ENCODE peak calls at places on chromosomes 11 and 22, in eight cellular contexts. M is lower lobe of right lung; L is NCI-H2081; Q is stimulated activated CD4-positive, alpha-beta T cell treated with anti-CD3 and anti-CD28 coated beads, Interleukin-15, amount 100 ng/mL, for 24 hours; X is putamen; V is islet precursor cell; R is pulmonary artery endothelial cell; O is NCI-H1105 treated with DMSO at 0.1 percent for 48 hours. J is an unnamed sample.

GRCh38 chr11:122727101-122727929 is 71.8 kb downstream of the UBASH3B start:
- DNase-seq in M (no peak), L (no peak), Q (peak; percentile 53), X (no peak), V (no peak), R (no peak), O (no peak), J (no peak)

GRCh38 chr11:65437436-65438227 is 15.0 kb downstream of the NEAT1 start:
- DNase-seq in M (no peak), L (no peak), Q (no peak), X (no peak), V (no peak), R (no peak), O (no peak), J (no peak)

GRCh38 chr11:77085652-77086051 is 17.0 kb upstream of the OMP start:
- DNase-seq in M (no peak), L (no peak), Q (no peak), X (no peak), V (no peak), R (no peak), O (no peak), J (no peak)

GRCh38 chr22:36197601-36198146 is 3.9 kb downstream of the APOL4 start:
- DNase-seq in M (no peak), L (no peak), Q (peak; percentile 16), X (no peak), V (no peak), R (no peak), O (no peak), J (no peak)

GRCh38 chr11:8690374-8691342 is 8.1 kb downstream of the RPL27A start:
- DNase-seq in M (no peak), L (no peak), Q (no peak), X (no peak), V (no peak), R (no peak), O (no peak), J (no peak)

GRCh38 chr22:38707346-38707745 is 1.6 kb downstream of the GTPBP1 start:
- DNase-seq in M (no peak), L (no peak), Q (no peak), X (no peak), V (no peak), R (no peak), O (no peak), J (peak; percentile 50)

GRCh38 chr11:71333473-71333872 is 81.1 kb upstream of the SHANK2 start:
- DNase-seq in M (no peak), L (no peak), Q (no peak), X (no peak), V (peak; percentile 7), R (no peak), O (no peak), J (no peak)

GRCh38 chr11:130383363-130384168 is 44.8 kb downstream of the ADAMTS8 start:
- DNase-seq in M (no peak), L (no peak), Q (no peak), X (no peak), V (peak; percentile 92), R (no peak), O (no peak), J (no peak)

GRCh38 chr11:123429851-123430735 is at the start of gene GRAMD1B:
- DNase-seq in M (peak; percentile 67), L (peak; percentile 58), Q (peak; percentile 86), X (no peak), V (peak; percentile 88), R (no peak), O (peak; percentile 94), J (no peak)

GRCh38 chr11:10487002-10487647 is 32.1 kb downstream of the AMPD3 start:
- DNase-seq in M (no peak), L (no peak), Q (no peak), X (no peak), V (no peak), R (no peak), O (no peak), J (no peak)

GRCh38 chr11:132895340-132895739 is 637.0 kb downstream of the OPCML start:
- DNase-seq in M (no peak), L (no peak), Q (no peak), X (no peak), V (no peak), R (no peak), O (no peak), J (no peak)